ENCODE peak calls at places on chromosome 6, in ten cellular contexts. K is kidney tubule cell; H is AG09319; V is right lobe of liver; T is NCI-H510A treated with DMSO at 0.1 percent for 48 hours; D is stimulated activated CD8-positive, alpha-beta memory T cell treated with anti-CD3 and anti-CD28 coated beads, Interleukin-15, amount 100 ng/mL, for 24 hours; B is cardiac muscle cell; A is ELR; L is posterior cingulate gyrus; N is CD4-positive, alpha-beta memory T cell. X is an unnamed sample.
A peak's percentile ranks its signal among the peaks of the same experiment; 100 is the strongest.

GRCh38 chr6:18350271-18350670 is 36.9 kb upstream of the RNF144B start:
- DNase-seq in D (no peak), B (peak; percentile 9), K (peak; percentile 50), V (no peak), A (no peak), L (no peak), T (no peak), N (no peak), H (no peak), X (peak; percentile 86)

GRCh38 chr6:116557863-116558262 is 4.3 kb downstream of the CALHM4 start:
- DNase-seq in D (no peak), A (peak; percentile 99), N (no peak), T (peak; percentile 3), K (peak; percentile 98), V (no peak), H (peak; percentile 78), L (no peak), B (peak; percentile 97), X (peak; percentile 89)

GRCh38 chr6:149317656-149318571 is at the start of gene TAB2:
- DNase-seq in T (no peak), H (no peak), V (peak; percentile 65), N (peak; percentile 56), L (peak; percentile 84), K (no peak), B (peak; percentile 54), A (peak; percentile 50), D (peak; percentile 54), X (peak; percentile 33)

GRCh38 chr6:96394727-96395126 is 126.9 kb upstream of the UFL1 start:
- DNase-seq in N (no peak), H (no peak), A (no peak), K (peak; percentile 26), D (no peak), V (no peak), B (no peak), T (peak; percentile 2), L (no peak), X (peak; percentile 22)

GRCh38 chr6:96794980-96795379 is 42.3 kb downstream of the GPR63 start:
- DNase-seq in V (no peak), T (no peak), A (no peak), L (no peak), K (no peak), H (no peak), B (peak; percentile 86), D (no peak), N (no peak), X (no peak)

GRCh38 chr6:162602759-162603158 is 124.8 kb downstream of the PRKN start:
- DNase-seq in V (no peak), H (no peak), N (no peak), K (no peak), B (no peak), D (no peak), A (no peak), T (no peak), L (no peak), X (no peak)

GRCh38 chr6:114514153-114514552 is 171.3 kb upstream of the HS3ST5 start:
- DNase-seq in D (no peak), T (no peak), V (no peak), B (no peak), A (no peak), K (peak; percentile 8), L (no peak), H (no peak), N (no peak), X (no peak)

GRCh38 chr6:119484598-119484997 is 135.0 kb upstream of the MAN1A1 start:
- DNase-seq in D (no peak), B (peak; percentile 86), H (peak; percentile 45), L (no peak), K (peak; percentile 29), V (no peak), A (peak; percentile 81), T (no peak), N (no peak), X (peak; percentile 81)

GRCh38 chr6:111789593-111789992 is 83.7 kb downstream of the FYN start:
- DNase-seq in K (no peak), D (no peak), H (no peak), V (no peak), B (peak; percentile 84), L (no peak), N (no peak), T (no peak), A (no peak), X (no peak)

GRCh38 chr6:143583542-143584330 is 72.2 kb upstream of the FUCA2 start:
- DNase-seq in T (no peak), D (no peak), H (no peak), L (no peak), K (no peak), V (no peak), A (peak; percentile 22), N (no peak), B (peak; percentile 86), X (no peak)